ENCODE peak calls at places on chromosomes 6 and 20, in nine cellular contexts. J, H, T, E, D, C, P, A and O are unnamed samples.

GRCh38 chr20:25632940-25633790 is 9.4 kb upstream of the NANP start:
- DNase-seq in T (no peak), H (no peak), A (no peak), J (no peak), D (no peak), P (no peak), E (peak; percentile 82), C (no peak), O (peak; percentile 61)

GRCh38 chr20:51211191-51211590 is 188.3 kb upstream of the KCNG1 start:
- DNase-seq in A (no peak), J (peak; percentile 7), H (no peak), D (no peak), T (no peak), E (peak; percentile 37), C (no peak), P (no peak), O (no peak)

GRCh38 chr6:73134588-73134987 is 90.7 kb downstream of the KHDC1L start:
- DNase-seq in H (peak; percentile 36), D (peak; percentile 76), C (peak; percentile 87), J (peak; percentile 94), E (no peak), T (no peak), P (peak; percentile 50), A (no peak), O (peak; percentile 2)

GRCh38 chr6:134945045-134945444 is 4.9 kb downstream of the ALDH8A1 start:
- DNase-seq in T (no peak), C (no peak), H (no peak), A (no peak), J (no peak), E (no peak), D (no peak), P (no peak), O (no peak)

GRCh38 chr6:168216741-168217140 is 102.8 kb downstream of the DACT2 start:
- DNase-seq in E (no peak), H (no peak), T (no peak), A (peak; percentile 70), J (no peak), P (no peak), D (no peak), C (peak; percentile 87), O (no peak)

GRCh38 chr20:2859330-2860121 is 13.8 kb upstream of the PTPRA start:
- DNase-seq in T (peak; percentile 31), A (no peak), D (no peak), E (no peak), J (no peak), H (no peak), C (no peak), P (no peak), O (no peak)

GRCh38 chr20:46353506-46354206 is 45.4 kb upstream of the CDH22 start:
- DNase-seq in C (no peak), T (no peak), D (no peak), A (peak; percentile 26), H (no peak), J (no peak), P (no peak), E (no peak), O (no peak)

GRCh38 chr6:158867381-158868121 is 48.4 kb upstream of the EZR start:
- DNase-seq in C (no peak), H (no peak), D (peak; percentile 85), A (no peak), P (no peak), E (peak; percentile 75), T (no peak), J (no peak), O (no peak)

GRCh38 chr6:170378502-170378901 is 71.9 kb downstream of the FAM120B start:
- DNase-seq in J (no peak), H (peak; percentile 15), P (no peak), T (no peak), A (no peak), C (no peak), D (no peak), E (no peak), O (no peak)

GRCh38 chr6:11722224-11722623 is 56.4 kb downstream of the ADTRP start:
- DNase-seq in J (no peak), E (no peak), A (no peak), H (no peak), T (no peak), P (no peak), C (no peak), D (no peak), O (no peak)

GRCh38 chr20:64065062-64065972 is 2.3 kb downstream of the TCEA2 start:
- DNase-seq in H (no peak), A (no peak), E (no peak), T (no peak), J (no peak), C (no peak), D (no peak), P (no peak), O (no peak)

GRCh38 chr6:39295538-39295937 is 18.7 kb downstream of the KCNK17 start:
- DNase-seq in D (no peak), H (no peak), A (no peak), P (no peak), C (peak; percentile 26), J (no peak), T (no peak), E (no peak), O (no peak)

GRCh38 chr6:104087765-104088164 is 772.0 kb downstream of the HACE1 start:
- DNase-seq in J (no peak), A (no peak), P (no peak), H (no peak), D (no peak), E (no peak), C (no peak), T (no peak), O (no peak)

GRCh38 chr6:115544765-115545409 is 515.8 kb downstream of the FRK start:
- DNase-seq in A (no peak), T (no peak), E (no peak), C (no peak), J (no peak), P (no peak), D (no peak), H (no peak), O (no peak)

GRCh38 chr6:43250992-43251373 is 7.7 kb downstream of the TTBK1 start:
- DNase-seq in T (no peak), E (no peak), C (peak; percentile 48), D (no peak), P (no peak), A (no peak), H (no peak), J (no peak), O (no peak)

GRCh38 chr6:152981989-152982767 is 663 bp downstream of the FBXO5 start:
- DNase-seq in H (peak; percentile 71), P (no peak), J (peak; percentile 29), C (peak; percentile 37), A (peak; percentile 80), T (no peak), D (no peak), E (no peak), O (no peak)

GRCh38 chr6:170388113-170388512 is 81.6 kb downstream of the FAM120B start:
- DNase-seq in T (peak; percentile 62), A (no peak), P (no peak), J (no peak), H (no peak), C (no peak), D (no peak), E (no peak), O (peak; percentile 16)

GRCh38 chr6:135183532-135184440 is 2.7 kb downstream of the MYB start:
- DNase-seq in A (no peak), T (peak; percentile 9), D (peak; percentile 83), H (peak; percentile 87), C (peak; percentile 80), P (peak; percentile 57), J (peak; percentile 85), E (peak; percentile 49), O (peak; percentile 47)

GRCh38 chr20:62805711-62806382 is 1.2 kb downstream of the OGFR start:
- DNase-seq in A (no peak), E (no peak), P (no peak), J (no peak), H (no peak), D (no peak), C (peak; percentile 84), T (no peak), O (peak; percentile 46)
- H3K9ac ChIP-seq in A (peak overlapping the region; percentile 65), E (no peak overlapping the region), P (peak overlapping the region; percentile 93), J (no peak overlapping the region), H (peak overlapping the region; percentile 85), D (peak overlapping the region; percentile 79), C (no peak overlapping the region), T (peak overlapping the region; percentile 87), O (peak overlapping the region; percentile 86)

GRCh38 chr6:106546322-106547052 is 82.8 kb downstream of the RTN4IP1 start:
- DNase-seq in J (no peak), A (no peak), E (peak; percentile 92), T (peak; percentile 78), H (no peak), P (no peak), C (no peak), D (peak; percentile 76), O (peak; percentile 66)
- H3K9ac ChIP-seq in J (no peak overlapping the region), A (no peak overlapping the region), E (peak overlapping the region; percentile 60), T (peak overlapping the region; percentile 38), H (no peak overlapping the region), P (no peak overlapping the region), C (no peak overlapping the region), D (peak overlapping the region; percentile 9), O (peak overlapping the region; percentile 92)

GRCh38 chr6:165854061-165854862 is 191.2 kb upstream of the PDE10A start:
- DNase-seq in P (no peak), D (no peak), A (no peak), C (peak; percentile 42), E (no peak), H (no peak), T (no peak), J (peak; percentile 51), O (no peak)
- H3K9ac ChIP-seq in P (no peak overlapping the region), D (no peak overlapping the region), A (no peak overlapping the region), C (no peak overlapping the region), E (no peak overlapping the region), H (no peak overlapping the region), T (no peak overlapping the region), J (no peak overlapping the region), O (no peak overlapping the region)

GRCh38 chr20:48385527-48385926 is 442.3 kb downstream of the PREX1 start:
- DNase-seq in C (no peak), H (no peak), E (no peak), J (no peak), D (no peak), T (no peak), A (no peak), P (no peak), O (no peak)

GRCh38 chr20:48384147-48384818 is 443.5 kb downstream of the PREX1 start:
- DNase-seq in A (no peak), E (no peak), T (no peak), C (no peak), P (no peak), H (peak; percentile 39), D (peak; percentile 24), J (peak; percentile 87), O (no peak)

GRCh38 chr20:48390981-48391380 is 436.8 kb downstream of the PREX1 start:
- DNase-seq in E (no peak), D (no peak), T (no peak), J (no peak), A (no peak), H (no peak), P (no peak), C (no peak), O (no peak)

GRCh38 chr20:48383252-48383651 is 444.5 kb downstream of the PREX1 start:
- DNase-seq in A (no peak), P (no peak), D (no peak), H (no peak), C (no peak), E (no peak), T (no peak), J (no peak), O (no peak)

DNA sequence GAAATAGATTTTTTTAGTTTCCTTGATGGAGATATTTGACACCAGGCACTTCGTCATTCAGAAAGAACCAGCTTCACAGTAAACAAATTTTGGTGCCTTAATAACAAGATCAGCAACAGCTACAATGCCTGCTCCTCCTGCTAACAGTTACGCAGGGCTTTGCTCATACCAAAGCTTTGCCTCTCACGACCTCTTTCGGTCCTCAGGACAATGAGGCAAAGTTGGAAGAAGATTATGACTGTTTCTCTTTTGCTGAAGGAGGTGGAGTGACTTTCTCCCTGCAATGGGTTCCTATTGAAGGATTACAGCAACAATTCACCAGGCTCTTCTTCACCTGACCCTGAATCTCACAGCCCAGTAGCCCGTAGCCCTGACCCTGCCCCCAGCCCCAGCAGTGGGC is 440.1 kb downstream of the PREX1 start:
- DNase-seq in H (no peak), E (no peak), J (no peak), P (no peak), D (no peak), C (no peak), T (no peak), A (no peak), O (no peak)
- H3K9ac ChIP-seq in H (no peak overlapping the region), E (no peak overlapping the region), J (no peak overlapping the region), P (no peak overlapping the region), D (no peak overlapping the region), C (no peak overlapping the region), T (no peak overlapping the region), A (no peak overlapping the region), O (no peak overlapping the region)